ENCODE peak calls at places on chromosomes 12 and 14, in seven cellular contexts. One of them, this sample, is unnamed. For H3K4me1, the result is how much of the 10 kb centered on the place peaks cover.

GRCh38 chr14:50375760-50376159 is 20.9 kb downstream of the CDKL1 start:
- DNase-seq in A673: no peak
- DNase-seq in fibroblast of lung: no peak
- DNase-seq in lung: no peak
- DNase-seq in HCT116: no peak
- DNase-seq in transverse colon: no peak
- DNase-seq in GM12878: no peak
- DNase-seq in this sample: no peak

GRCh38 chr12:132151145-132151765 is 7.0 kb downstream of the NOC4L start:
- DNase-seq in A673: no peak
- DNase-seq in fibroblast of lung: no peak
- DNase-seq in lung: no peak
- DNase-seq in HCT116: no peak
- DNase-seq in transverse colon: peak
- DNase-seq in GM12878: no peak
- DNase-seq in this sample: no peak

GRCh38 chr12:92464911-92465310 is 237.9 kb upstream of the PLEKHG7 start:
- DNase-seq in A673: no peak
- DNase-seq in fibroblast of lung: no peak
- DNase-seq in lung: no peak
- DNase-seq in HCT116: no peak
- DNase-seq in transverse colon: no peak
- DNase-seq in GM12878: no peak
- DNase-seq in this sample: no peak

GRCh38 chr12:106903241-106903950 is 52.3 kb upstream of the TMEM263 start:
- DNase-seq in A673: peak
- DNase-seq in fibroblast of lung: peak
- DNase-seq in lung: peak
- DNase-seq in HCT116: peak
- DNase-seq in transverse colon: peak
- DNase-seq in GM12878: no peak
- DNase-seq in this sample: peak

GRCh38 chr12:132444957-132445883 is 44.7 kb upstream of the FBRSL1 start:
- DNase-seq in A673: no peak
- DNase-seq in fibroblast of lung: no peak
- DNase-seq in lung: peak
- DNase-seq in HCT116: no peak
- DNase-seq in transverse colon: peak
- DNase-seq in GM12878: no peak
- DNase-seq in this sample: no peak

GRCh38 chr14:64337901-64338615 is 43.9 kb upstream of the ESR2 start:
- DNase-seq in A673: peak
- DNase-seq in fibroblast of lung: peak
- DNase-seq in lung: no peak
- DNase-seq in HCT116: no peak
- DNase-seq in transverse colon: peak
- DNase-seq in GM12878: no peak
- DNase-seq in this sample: peak

GRCh38 chr14:58942516-58942915 is 246.0 kb upstream of the DAAM1 start:
- DNase-seq in A673: no peak
- DNase-seq in fibroblast of lung: peak
- DNase-seq in lung: no peak
- DNase-seq in HCT116: no peak
- DNase-seq in transverse colon: no peak
- DNase-seq in GM12878: no peak
- DNase-seq in this sample: peak

GRCh38 chr14:75242546-75243273 is 35.9 kb upstream of the FOS start:
- DNase-seq in A673: peak
- DNase-seq in fibroblast of lung: peak
- DNase-seq in lung: no peak
- DNase-seq in HCT116: no peak
- DNase-seq in transverse colon: peak
- DNase-seq in GM12878: no peak
- DNase-seq in this sample: peak

GRCh38 chr12:69685810-69686209 is 13.3 kb downstream of the BEST3 start:
- DNase-seq in A673: no peak
- DNase-seq in fibroblast of lung: peak
- DNase-seq in lung: no peak
- DNase-seq in HCT116: no peak
- DNase-seq in transverse colon: no peak
- DNase-seq in GM12878: no peak
- DNase-seq in this sample: peak

GRCh38 chr14:24182110-24182882 is 6.3 kb downstream of the IPO4 start:
- DNase-seq in A673: no peak
- DNase-seq in fibroblast of lung: no peak
- DNase-seq in lung: no peak
- DNase-seq in HCT116: no peak
- DNase-seq in transverse colon: no peak
- DNase-seq in GM12878: no peak
- DNase-seq in this sample: no peak

GRCh38 chr14:24283796-24284460 is 12.5 kb upstream of the RABGGTA start:
- DNase-seq in A673: no peak
- DNase-seq in fibroblast of lung: no peak
- DNase-seq in lung: no peak
- DNase-seq in HCT116: no peak
- DNase-seq in transverse colon: no peak
- DNase-seq in GM12878: no peak
- DNase-seq in this sample: no peak

GRCh38 chr14:61646366-61647101 is 48.8 kb upstream of the HIF1A start:
- DNase-seq in A673: no peak
- DNase-seq in fibroblast of lung: no peak
- DNase-seq in lung: no peak
- DNase-seq in HCT116: no peak
- DNase-seq in transverse colon: no peak
- DNase-seq in GM12878: no peak
- DNase-seq in this sample: no peak

GRCh38 chr14:96424104-96424989 is 32.4 kb downstream of the AK7 start:
- DNase-seq in A673: peak
- DNase-seq in fibroblast of lung: peak
- DNase-seq in lung: no peak
- DNase-seq in HCT116: peak
- DNase-seq in transverse colon: peak
- DNase-seq in GM12878: peak
- DNase-seq in this sample: peak

GRCh38 chr14:100375963-100376735 is 53.0 kb downstream of the SLC25A47 start:
- DNase-seq in A673: peak
- DNase-seq in fibroblast of lung: peak
- DNase-seq in lung: peak
- DNase-seq in HCT116: peak
- DNase-seq in transverse colon: peak
- DNase-seq in GM12878: peak
- DNase-seq in this sample: peak

GRCh38 chr14:76977793-76978730 is 50.4 kb downstream of the IRF2BPL start:
- DNase-seq in A673: no peak
- DNase-seq in fibroblast of lung: peak
- DNase-seq in lung: peak
- DNase-seq in HCT116: no peak
- DNase-seq in transverse colon: peak
- DNase-seq in GM12878: peak
- DNase-seq in this sample: no peak

GRCh38 chr14:68018598-68018997 is 199.0 kb downstream of the RAD51B start:
- DNase-seq in A673: peak
- DNase-seq in fibroblast of lung: peak
- DNase-seq in lung: no peak
- DNase-seq in HCT116: no peak
- DNase-seq in transverse colon: no peak
- DNase-seq in GM12878: no peak
- DNase-seq in this sample: no peak

GRCh38 chr12:109760930-109761630 is 47.5 kb downstream of the FAM222A start:
- DNase-seq in A673: no peak
- DNase-seq in fibroblast of lung: no peak
- DNase-seq in lung: no peak
- DNase-seq in HCT116: no peak
- DNase-seq in transverse colon: no peak
- DNase-seq in GM12878: no peak
- DNase-seq in this sample: no peak

DNA sequence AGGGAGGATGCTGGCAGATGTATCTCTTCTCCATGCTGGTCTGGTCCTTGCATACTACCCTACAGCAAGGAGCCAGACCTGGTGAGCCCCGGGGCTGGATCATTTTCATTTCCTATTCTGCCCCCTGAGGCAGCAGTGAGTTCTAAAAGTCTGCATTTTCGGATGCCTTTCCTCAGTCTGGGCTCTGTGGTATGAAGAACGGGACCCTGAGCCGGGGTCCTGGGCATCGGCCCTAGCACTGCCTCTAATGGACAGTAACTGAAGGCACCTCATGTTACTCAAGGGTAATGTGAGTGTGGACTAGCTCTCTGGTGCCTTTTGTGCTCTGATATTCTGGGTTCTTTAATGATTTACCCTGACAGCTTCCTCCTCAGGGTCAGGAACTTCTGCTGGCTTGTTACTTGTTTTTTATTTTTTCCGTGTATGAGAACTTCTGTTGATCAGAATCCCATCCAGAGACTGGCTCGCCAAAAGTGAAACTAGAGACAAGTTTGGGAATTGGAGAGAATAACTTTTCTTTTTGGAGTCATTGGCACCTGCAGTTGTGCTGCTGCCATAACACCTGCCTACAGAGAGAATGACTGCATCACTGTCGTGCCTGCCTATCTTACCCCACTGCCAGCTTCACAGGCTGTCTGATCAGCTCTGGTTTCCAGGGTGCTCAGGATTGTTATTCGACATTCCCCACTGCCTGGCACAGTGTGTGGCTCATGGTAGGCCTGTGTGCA is 62.3 kb downstream of the SUSD6 start:
- DNase-seq in A673: no peak
- DNase-seq in fibroblast of lung: no peak
- DNase-seq in lung: no peak
- DNase-seq in HCT116: no peak
- DNase-seq in transverse colon: no peak
- DNase-seq in GM12878: no peak
- DNase-seq in this sample: no peak
- H3K4me1 ChIP-seq in A673: under half
- H3K4me1 ChIP-seq in fibroblast of lung: under half
- H3K4me1 ChIP-seq in lung: under half
- H3K4me1 ChIP-seq in HCT116: under half
- H3K4me1 ChIP-seq in transverse colon: half or more
- H3K4me1 ChIP-seq in GM12878: half or more
- H3K4me1 ChIP-seq in this sample: under half

GRCh38 chr14:31207746-31208545 is at the start of gene HECTD1:
- DNase-seq in A673: peak
- DNase-seq in fibroblast of lung: peak
- DNase-seq in lung: peak
- DNase-seq in HCT116: peak
- DNase-seq in transverse colon: peak
- DNase-seq in GM12878: peak
- DNase-seq in this sample: peak
- TF ChIP-seq CTCF in A673: peak
- TF ChIP-seq CTCF in fibroblast of lung: no peak
- TF ChIP-seq CTCF in lung: peak
- TF ChIP-seq CTCF in HCT116: peak
- TF ChIP-seq CTCF in transverse colon: peak
- TF ChIP-seq CTCF in GM12878: peak
- TF ChIP-seq CTCF in this sample: peak

DNA sequence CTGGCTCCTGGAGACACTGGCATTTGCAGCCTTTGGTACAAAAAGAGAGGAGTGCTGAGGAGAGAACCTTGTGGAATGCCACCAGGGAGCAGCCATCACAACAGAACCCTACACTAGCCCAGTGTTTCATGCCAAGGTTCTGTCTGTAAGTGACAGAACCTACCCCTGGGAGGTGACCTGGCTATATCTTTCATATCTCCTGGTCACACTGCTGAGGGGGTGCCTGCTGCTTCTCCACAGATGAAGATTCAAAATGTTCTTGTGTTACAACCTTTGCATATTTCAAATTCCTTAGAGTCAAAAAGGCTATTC is 12.7 kb upstream of the EIF4B start:
- DNase-seq in A673: no peak
- DNase-seq in fibroblast of lung: no peak
- DNase-seq in lung: no peak
- DNase-seq in HCT116: no peak
- DNase-seq in transverse colon: no peak
- DNase-seq in GM12878: no peak
- DNase-seq in this sample: no peak
- H3K4me3 ChIP-seq in A673: no peak
- H3K4me3 ChIP-seq in fibroblast of lung: no peak
- H3K4me3 ChIP-seq in lung: no peak
- H3K4me3 ChIP-seq in HCT116: peak
- H3K4me3 ChIP-seq in transverse colon: no peak
- H3K4me3 ChIP-seq in GM12878: no peak
- H3K4me3 ChIP-seq in this sample: no peak

GRCh38 chr12:113341535-113341934 is 6.6 kb upstream of the SLC8B1 start:
- DNase-seq in A673: no peak
- DNase-seq in fibroblast of lung: no peak
- DNase-seq in lung: no peak
- DNase-seq in HCT116: no peak
- DNase-seq in transverse colon: no peak
- DNase-seq in GM12878: no peak
- DNase-seq in this sample: no peak
- H3K4me1 ChIP-seq in A673: under half
- H3K4me1 ChIP-seq in fibroblast of lung: under half
- H3K4me1 ChIP-seq in lung: under half
- H3K4me1 ChIP-seq in HCT116: under half
- H3K4me1 ChIP-seq in transverse colon: under half
- H3K4me1 ChIP-seq in GM12878: under half
- H3K4me1 ChIP-seq in this sample: under half

GRCh38 chr12:27014859-27015729 is 910 bp upstream of the TM7SF3 start:
- DNase-seq in A673: no peak
- DNase-seq in fibroblast of lung: no peak
- DNase-seq in lung: no peak
- DNase-seq in HCT116: no peak
- DNase-seq in transverse colon: no peak
- DNase-seq in GM12878: no peak
- DNase-seq in this sample: no peak

GRCh38 chr12:27013606-27014084 is 539 bp downstream of the TM7SF3 start:
- DNase-seq in A673: peak
- DNase-seq in fibroblast of lung: peak
- DNase-seq in lung: no peak
- DNase-seq in HCT116: no peak
- DNase-seq in transverse colon: peak
- DNase-seq in GM12878: no peak
- DNase-seq in this sample: peak

GRCh38 chr12:27018071-27018470 is 3.9 kb upstream of the TM7SF3 start:
- DNase-seq in A673: no peak
- DNase-seq in fibroblast of lung: no peak
- DNase-seq in lung: no peak
- DNase-seq in HCT116: no peak
- DNase-seq in transverse colon: no peak
- DNase-seq in GM12878: no peak
- DNase-seq in this sample: peak

GRCh38 chr12:27014085-27014858 is at the start of gene TM7SF3:
- DNase-seq in A673: peak
- DNase-seq in fibroblast of lung: peak
- DNase-seq in lung: peak
- DNase-seq in HCT116: peak
- DNase-seq in transverse colon: peak
- DNase-seq in GM12878: peak
- DNase-seq in this sample: peak

DNA sequence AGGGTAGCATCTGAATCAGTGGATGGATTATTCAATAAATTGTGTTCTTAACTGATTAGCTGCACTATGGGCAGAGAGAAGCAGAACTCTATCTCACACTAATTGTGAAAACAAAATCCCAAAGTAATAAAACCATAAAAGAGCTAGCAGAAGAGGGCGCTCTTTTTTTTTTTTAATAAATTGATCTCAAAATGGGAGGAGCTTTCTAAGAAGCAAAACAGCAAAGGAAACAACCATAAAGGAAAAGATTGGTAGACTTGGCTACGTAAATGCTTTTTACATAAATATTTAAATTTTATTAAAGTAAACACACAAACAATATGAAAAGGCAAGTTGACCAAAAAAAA is 1.5 kb upstream of the TM7SF3 start:
- DNase-seq in A673: peak
- DNase-seq in fibroblast of lung: peak
- DNase-seq in lung: no peak
- DNase-seq in HCT116: peak
- DNase-seq in transverse colon: no peak
- DNase-seq in GM12878: no peak
- DNase-seq in this sample: peak
- TF ChIP-seq CTCF in A673: peak
- TF ChIP-seq CTCF in fibroblast of lung: peak
- TF ChIP-seq CTCF in lung: no peak
- TF ChIP-seq CTCF in HCT116: no peak
- TF ChIP-seq CTCF in transverse colon: peak
- TF ChIP-seq CTCF in GM12878: peak
- TF ChIP-seq CTCF in this sample: peak

This sample was measured in cardiac muscle cell.